ENCODE peak calls at places on chromosome 13, in ten cellular contexts. A is iPS DF 6.9, I is aorta, J is lower lobe of right lung, N is fibroblast of lung, M is heart right ventricle, L is ovary, F is PC-3, X is ascending aorta, S is GM23338. V is an unnamed sample.

GRCh38 chr13:25675060-25675459 is 303.3 kb downstream of the ATP8A2 start:
- DNase-seq in A (no peak), I (no peak), J (no peak), N (no peak), M (no peak), L (no peak), F (no peak), X (no peak), S (peak; percentile 12), V (no peak)

GRCh38 chr13:97327071-97327470 is 104.9 kb downstream of the MBNL2 start:
- DNase-seq in A (no peak), I (no peak), J (no peak), N (no peak), M (no peak), L (no peak), F (no peak), X (no peak), S (no peak), V (no peak)

GRCh38 chr13:31073859-31074718 is 87.6 kb downstream of the HSPH1 start:
- DNase-seq in A (no peak), I (no peak), J (no peak), N (peak; percentile 33), M (no peak), L (no peak), F (no peak), X (no peak), S (no peak), V (no peak)

GRCh38 chr13:89401209-89401810 is 1730.1 kb downstream of the SLITRK5 start:
- DNase-seq in A (no peak), I (no peak), J (no peak), N (peak; percentile 87), M (no peak), L (no peak), F (peak; percentile 61), X (no peak), S (peak; percentile 4), V (no peak)

GRCh38 chr13:72537400-72537780 is 190.0 kb downstream of the MZT1 start:
- DNase-seq in A (no peak), I (no peak), J (no peak), N (no peak), M (no peak), L (no peak), F (no peak), X (no peak), S (no peak), V (no peak)

GRCh38 chr13:34201050-34201913 is 383.3 kb downstream of the RFC3 start:
- DNase-seq in A (no peak), I (no peak), J (no peak), N (peak; percentile 32), M (no peak), L (no peak), F (peak; percentile 83), X (no peak), S (no peak), V (no peak)

GRCh38 chr13:30038884-30039283 is 188.5 kb upstream of the UBL3 start:
- DNase-seq in A (no peak), I (no peak), J (no peak), N (no peak), M (no peak), L (no peak), F (no peak), X (no peak), S (no peak), V (no peak)

GRCh38 chr13:99374994-99375805 is 68.0 kb upstream of the GPR183 start:
- DNase-seq in A (no peak), I (no peak), J (peak; percentile 62), N (no peak), M (no peak), L (no peak), F (no peak), X (no peak), S (no peak), V (no peak)

GRCh38 chr13:29522044-29522685 is 73.3 kb downstream of the SLC7A1 start:
- DNase-seq in A (no peak), I (no peak), J (no peak), N (peak; percentile 82), M (no peak), L (no peak), F (no peak), X (no peak), S (no peak), V (no peak)

GRCh38 chr13:29758591-29759114 is 91.8 kb downstream of the UBL3 start:
- DNase-seq in A (no peak), I (no peak), J (peak; percentile 87), N (no peak), M (no peak), L (no peak), F (peak; percentile 91), X (peak; percentile 36), S (no peak), V (no peak)

GRCh38 chr13:25686831-25687495 is 315.2 kb downstream of the ATP8A2 start:
- DNase-seq in A (no peak), I (no peak), J (no peak), N (no peak), M (no peak), L (no peak), F (no peak), X (no peak), S (no peak), V (no peak)

GRCh38 chr13:68439821-68440220 is 1209.7 kb upstream of the PCDH9 start:
- DNase-seq in A (no peak), I (no peak), J (no peak), N (peak; percentile 57), M (no peak), L (no peak), F (peak; percentile 85), X (no peak), S (no peak), V (no peak)

GRCh38 chr13:51500687-51501086 is 47.9 kb upstream of the INTS6 start:
- DNase-seq in A (no peak), I (no peak), J (no peak), N (no peak), M (no peak), L (no peak), F (no peak), X (no peak), S (no peak), V (no peak)

GRCh38 chr13:23348270-23349126 is 85.0 kb downstream of the SACS start:
- DNase-seq in A (no peak), I (no peak), J (no peak), N (peak; percentile 54), M (no peak), L (peak; percentile 11), F (no peak), X (no peak), S (peak; percentile 14), V (no peak)

GRCh38 chr13:33279898-33280549 is 5.5 kb downstream of the STARD13 start:
- DNase-seq in A (no peak), I (no peak), J (no peak), N (peak; percentile 64), M (no peak), L (no peak), F (peak; percentile 95), X (no peak), S (no peak), V (no peak)

GRCh38 chr13:27624071-27624470 is 2.4 kb downstream of the POLR1D start:
- DNase-seq in A (no peak), I (no peak), J (no peak), N (no peak), M (no peak), L (no peak), F (no peak), X (no peak), S (no peak), V (no peak)

GRCh38 chr13:30156826-30157615 is 150.3 kb downstream of the KATNAL1 start:
- DNase-seq in A (no peak), I (no peak), J (no peak), N (no peak), M (no peak), L (no peak), F (no peak), X (no peak), S (no peak), V (no peak)

GRCh38 chr13:103395140-103395539 is 328.9 kb upstream of the SLC10A2 start:
- DNase-seq in A (no peak), I (no peak), J (no peak), N (no peak), M (no peak), L (no peak), F (no peak), X (no peak), S (no peak), V (no peak)

GRCh38 chr13:23867027-23867491 is 22.1 kb downstream of the MIPEP start:
- DNase-seq in A (no peak), I (no peak), J (no peak), N (peak; percentile 59), M (no peak), L (no peak), F (peak; percentile 64), X (no peak), S (no peak), V (no peak)

GRCh38 chr13:85985791-85986190 is 186.6 kb upstream of the SLITRK6 start:
- DNase-seq in A (no peak), I (no peak), J (no peak), N (peak; percentile 66), M (no peak), L (no peak), F (peak; percentile 42), X (no peak), S (no peak), V (no peak)

GRCh38 chr13:27283906-27284523 is 13.4 kb downstream of the RASL11A start:
- DNase-seq in A (no peak), I (no peak), J (no peak), N (peak; percentile 66), M (no peak), L (no peak), F (peak; percentile 59), X (no peak), S (no peak), V (no peak)

GRCh38 chr13:111064661-111065060 is 50.4 kb upstream of the ARHGEF7 start:
- DNase-seq in A (no peak), I (no peak), J (no peak), N (no peak), M (no peak), L (no peak), F (no peak), X (no peak), S (no peak), V (no peak)
- H3K27me3 ChIP-seq in A (no peaks in the 10 kb centered on the region), I (no peaks in the 10 kb centered on the region), J (peaks cover 14% of the 10 kb centered on the region), N (no peaks in the 10 kb centered on the region), M (peaks cover 4% of the 10 kb centered on the region), L (no peaks in the 10 kb centered on the region), F (no peaks in the 10 kb centered on the region), X (no peaks in the 10 kb centered on the region), S (peaks cover 37% of the 10 kb centered on the region), V (no peaks in the 10 kb centered on the region)

GRCh38 chr13:75470676-75471075 is 11.3 kb downstream of the TBC1D4 start:
- DNase-seq in A (no peak), I (no peak), J (no peak), N (no peak), M (no peak), L (no peak), F (no peak), X (no peak), S (no peak), V (no peak)
- H3K4me1 ChIP-seq in A (no peaks in the 10 kb centered on the region), I (no peaks in the 10 kb centered on the region), J (no peaks in the 10 kb centered on the region), N (no peaks in the 10 kb centered on the region), M (peaks cover 60% of the 10 kb centered on the region), L (peaks cover 9% of the 10 kb centered on the region), F (no peaks in the 10 kb centered on the region), X (no peaks in the 10 kb centered on the region), S (no peaks in the 10 kb centered on the region), V (peaks cover 27% of the 10 kb centered on the region)

GRCh38 chr13:112718318-112718717 is 28.5 kb downstream of the ATP11A start:
- DNase-seq in A (no peak), I (no peak), J (no peak), N (no peak), M (no peak), L (no peak), F (no peak), X (no peak), S (no peak), V (no peak)
- H3K27ac ChIP-seq in A (no peak overlapping the region), I (no peak overlapping the region), J (no peak overlapping the region), N (no peak overlapping the region), M (no peak overlapping the region), L (no peak overlapping the region), F (no peak overlapping the region), X (no peak overlapping the region), S (peak overlapping the region; percentile 55), V (no peak overlapping the region)

GRCh38 chr13:96086736-96087135 is 3.2 kb upstream of the HS6ST3 start:
- DNase-seq in A (no peak), I (no peak), J (no peak), N (no peak), M (no peak), L (no peak), F (no peak), X (no peak), S (no peak), V (no peak)
- H3K27me3 ChIP-seq in A (peaks cover 17% of the 10 kb centered on the region), I (no peaks in the 10 kb centered on the region), J (peaks cover 33% of the 10 kb centered on the region), N (peaks cover 32% of the 10 kb centered on the region), M (peaks cover 85% of the 10 kb centered on the region), L (no peaks in the 10 kb centered on the region), F (peaks cover 39% of the 10 kb centered on the region), X (no peaks in the 10 kb centered on the region), S (peaks cover 38% of the 10 kb centered on the region), V (no peaks in the 10 kb centered on the region)